ENCODE peak calls at places on chromosome 20, in seven cellular contexts. P is stomach, E is IMR-90, W is GM23338, D is B cell, J is amygdala, I is HS-5. U is an unnamed sample.

GRCh38 chr20:51425347-51426106 is 117.0 kb downstream of the NFATC2 start:
- DNase-seq in P (no peak), E (no peak), W (peak), D (no peak), J (no peak), I (no peak), U (no peak)

GRCh38 chr20:8589956-8590355 is 457.9 kb downstream of the PLCB1 start:
- DNase-seq in P (no peak), E (peak), W (no peak), D (no peak), J (no peak), I (peak), U (no peak)

GRCh38 chr20:60100780-60101179 is 142.6 kb downstream of the CDH26 start:
- DNase-seq in P (no peak), E (no peak), W (no peak), D (no peak), J (no peak), I (no peak), U (no peak)

GRCh38 chr20:59611286-59611685 is 6.9 kb downstream of the PHACTR3 start:
- DNase-seq in P (no peak), E (no peak), W (no peak), D (no peak), J (no peak), I (no peak), U (no peak)

GRCh38 chr20:63942250-63943006 is 13.8 kb downstream of the UCKL1 start:
- DNase-seq in P (peak), E (peak), W (peak), D (no peak), J (no peak), I (no peak), U (peak)

GRCh38 chr20:48148916-48149672 is 363.8 kb upstream of the SULF2 start:
- DNase-seq in P (no peak), E (no peak), W (no peak), D (no peak), J (no peak), I (no peak), U (no peak)

GRCh38 chr20:17859616-17860232 is 108.9 kb downstream of the SNX5 start:
- DNase-seq in P (no peak), E (no peak), W (peak), D (peak), J (no peak), I (no peak), U (no peak)

GRCh38 chr20:43691928-43692524 is 25.1 kb downstream of the MYBL2 start:
- DNase-seq in P (peak), E (peak), W (peak), D (peak), J (peak), I (no peak), U (peak)

GRCh38 chr20:56609321-56609720 is 19.8 kb upstream of the TFAP2C start:
- DNase-seq in P (no peak), E (no peak), W (no peak), D (no peak), J (no peak), I (no peak), U (no peak)

GRCh38 chr20:57868310-57868709 is 158.5 kb upstream of the PMEPA1 start:
- DNase-seq in P (no peak), E (no peak), W (no peak), D (no peak), J (no peak), I (no peak), U (no peak)

GRCh38 chr20:1320902-1321653 is 7.9 kb downstream of the SDCBP2 start:
- DNase-seq in P (no peak), E (no peak), W (no peak), D (no peak), J (no peak), I (no peak), U (peak)

GRCh38 chr20:63885264-63886053 is 9.5 kb upstream of the DNAJC5 start:
- DNase-seq in P (peak), E (no peak), W (no peak), D (no peak), J (no peak), I (no peak), U (no peak)

GRCh38 chr20:43938932-43939761 is 24.5 kb downstream of the TOX2 start:
- DNase-seq in P (no peak), E (peak), W (no peak), D (no peak), J (no peak), I (peak), U (no peak)

GRCh38 chr20:62122659-62123449 is 579 bp downstream of the LSM14B start:
- DNase-seq in P (peak), E (no peak), W (peak), D (peak), J (no peak), I (no peak), U (peak)

GRCh38 chr20:37714973-37715657 is 21.3 kb downstream of the CTNNBL1 start:
- DNase-seq in P (no peak), E (peak), W (no peak), D (no peak), J (no peak), I (no peak), U (no peak)

GRCh38 chr20:37243937-37244571 is 17.6 kb downstream of the GHRH start:
- DNase-seq in P (peak), E (no peak), W (no peak), D (no peak), J (no peak), I (no peak), U (no peak)

GRCh38 chr20:50027611-50028105 is 44.9 kb downstream of the SNAI1 start:
- DNase-seq in P (no peak), E (peak), W (no peak), D (no peak), J (peak), I (peak), U (no peak)

GRCh38 chr20:44745560-44746366 is at the start of gene KCNK15:
- DNase-seq in P (peak), E (peak), W (peak), D (peak), J (no peak), I (no peak), U (peak)